ENCODE peak calls at places on chromosomes 13 and 19, in six cellular contexts. E, U, D, B, Y and J are unnamed samples.

GRCh38 chr13:20461481-20461859 is 64.2 kb downstream of the CRYL1 start:
- DNase-seq in B (no peak), D (no peak), Y (no peak), E (no peak), U (no peak), J (no peak)

GRCh38 chr13:102327119-102327617 is 74.7 kb downstream of the FGF14 start:
- DNase-seq in B (no peak), E (no peak), D (no peak), U (no peak), Y (no peak), J (no peak)

GRCh38 chr19:4328243-4328990 is 10.2 kb downstream of the STAP2 start:
- DNase-seq in Y (peak), E (peak), B (peak), D (peak), U (no peak), J (peak)

GRCh38 chr13:45194081-45194939 is 6.5 kb downstream of the KCTD4 start:
- DNase-seq in U (no peak), Y (peak), E (no peak), B (no peak), D (no peak), J (no peak)

GRCh38 chr13:105982219-105982618 is 553.2 kb downstream of the EFNB2 start:
- DNase-seq in B (no peak), Y (no peak), D (no peak), E (no peak), U (no peak), J (no peak)

GRCh38 chr13:33931397-33931987 is 113.5 kb downstream of the RFC3 start:
- DNase-seq in E (no peak), B (no peak), U (no peak), Y (no peak), D (no peak), J (peak)

GRCh38 chr13:85930108-85930507 is 130.9 kb upstream of the SLITRK6 start:
- DNase-seq in Y (no peak), U (no peak), E (no peak), B (no peak), D (no peak), J (no peak)

GRCh38 chr19:33496496-33496895 is 25.1 kb downstream of the PEPD start:
- DNase-seq in D (peak), Y (no peak), E (no peak), B (no peak), U (no peak), J (no peak)

GRCh38 chr19:27865927-27866777 is 1346.8 kb downstream of the UQCRFS1 start:
- DNase-seq in Y (no peak), U (no peak), B (no peak), E (no peak), D (no peak), J (no peak)

GRCh38 chr13:76837811-76838210 is 48.4 kb downstream of the KCTD12 start:
- DNase-seq in E (no peak), D (no peak), Y (no peak), B (no peak), U (no peak), J (no peak)

GRCh38 chr13:65889368-65889767 is 1340.8 kb downstream of the PCDH9 start:
- DNase-seq in D (no peak), Y (no peak), U (no peak), B (no peak), E (no peak), J (no peak)

GRCh38 chr13:50805805-50806204 is 37.7 kb downstream of the DLEU7 start:
- DNase-seq in D (no peak), Y (no peak), B (no peak), U (no peak), E (no peak), J (no peak)

GRCh38 chr19:13015361-13016231 is 20.3 kb downstream of the NFIX start:
- DNase-seq in Y (peak), B (no peak), E (no peak), U (no peak), D (no peak), J (no peak)

GRCh38 chr19:49056101-49056901 is 1.2 kb downstream of the CGB7 start:
- DNase-seq in Y (peak), U (no peak), D (peak), B (no peak), E (peak), J (no peak)

GRCh38 chr13:50708461-50708860 is 135.0 kb downstream of the DLEU7 start:
- DNase-seq in E (no peak), B (no peak), U (no peak), Y (no peak), D (no peak), J (no peak)

GRCh38 chr13:80116107-80116506 is 224.8 kb downstream of the SPRY2 start:
- DNase-seq in E (no peak), Y (no peak), U (no peak), D (no peak), B (no peak), J (no peak)

GRCh38 chr19:1064661-1065605 is 2.0 kb upstream of the ARHGAP45 start:
- DNase-seq in D (peak), B (no peak), U (no peak), E (peak), Y (peak), J (no peak)

GRCh38 chr19:54995561-54995960 is 29.4 kb downstream of the NLRP2 start:
- DNase-seq in Y (no peak), U (no peak), D (no peak), E (no peak), B (no peak), J (no peak)

GRCh38 chr13:37409756-37410155 is 188.8 kb downstream of the POSTN start:
- DNase-seq in D (no peak), Y (no peak), B (no peak), E (no peak), U (no peak), J (no peak)

GRCh38 chr13:34076943-34077703 is 259.2 kb downstream of the RFC3 start:
- DNase-seq in E (no peak), Y (no peak), U (no peak), D (no peak), B (no peak), J (no peak)

GRCh38 chr19:33646306-33646705 is 24.6 kb downstream of the CHST8 start:
- DNase-seq in U (no peak), B (no peak), Y (no peak), D (no peak), E (no peak), J (no peak)

GRCh38 chr13:96025283-96025682 is 27.9 kb downstream of the UGGT2 start:
- DNase-seq in Y (no peak), E (no peak), U (no peak), D (no peak), B (no peak), J (no peak)

GRCh38 chr13:79862515-79862914 is 381.6 kb downstream of the NDFIP2 start:
- DNase-seq in D (no peak), E (no peak), B (no peak), Y (no peak), U (no peak), J (no peak)

GRCh38 chr13:100363874-100364273 is 224.7 kb downstream of the GGACT start:
- DNase-seq in E (no peak), Y (no peak), B (no peak), U (no peak), D (no peak), J (no peak)

GRCh38 chr13:46648166-46648607 is 95.2 kb downstream of the LRCH1 start:
- DNase-seq in D (no peak), B (no peak), E (no peak), U (no peak), Y (no peak), J (no peak)

GRCh38 chr13:24307211-24308067 is 1.9 kb upstream of the C1QTNF9 start:
- DNase-seq in B (no peak), U (no peak), Y (peak), D (peak), E (no peak), J (no peak)

GRCh38 chr19:57351867-57352266 is 796 bp downstream of the ZNF304 start:
- DNase-seq in D (no peak), U (no peak), Y (no peak), B (no peak), E (no peak), J (no peak)

GRCh38 chr13:51931606-51932005 is 69.8 kb downstream of the CCDC70 start:
- DNase-seq in Y (no peak), U (no peak), E (no peak), B (no peak), D (no peak), J (no peak)

GRCh38 chr19:41696402-41697197 is 8.5 kb upstream of the CEACAM7 start:
- DNase-seq in Y (no peak), U (no peak), D (no peak), E (no peak), B (no peak), J (no peak)

GRCh38 chr19:5617080-5617479 is 5.5 kb downstream of the SAFB2 start:
- DNase-seq in E (no peak), B (no peak), U (no peak), D (no peak), Y (no peak), J (no peak)

GRCh38 chr19:42251572-42251990 is 3.3 kb downstream of the ERF start:
- DNase-seq in E (no peak), Y (no peak), B (no peak), D (no peak), U (no peak), J (no peak)

GRCh38 chr19:42423462-42424344 is 3.5 kb downstream of the LIPE start:
- DNase-seq in D (peak), Y (peak), E (peak), B (peak), U (peak), J (peak)

GRCh38 chr13:103282571-103283450 is 216.6 kb upstream of the SLC10A2 start:
- DNase-seq in D (no peak), Y (no peak), U (no peak), B (no peak), E (no peak), J (no peak)

GRCh38 chr13:98869408-98870090 is 108.3 kb downstream of the DOCK9 start:
- DNase-seq in E (no peak), Y (peak), B (no peak), D (no peak), U (no peak), J (no peak)
- TF ChIP-seq CTCF in E (no peak), Y (no peak), B (no peak), D (no peak), U (no peak), J (peak)

DNA sequence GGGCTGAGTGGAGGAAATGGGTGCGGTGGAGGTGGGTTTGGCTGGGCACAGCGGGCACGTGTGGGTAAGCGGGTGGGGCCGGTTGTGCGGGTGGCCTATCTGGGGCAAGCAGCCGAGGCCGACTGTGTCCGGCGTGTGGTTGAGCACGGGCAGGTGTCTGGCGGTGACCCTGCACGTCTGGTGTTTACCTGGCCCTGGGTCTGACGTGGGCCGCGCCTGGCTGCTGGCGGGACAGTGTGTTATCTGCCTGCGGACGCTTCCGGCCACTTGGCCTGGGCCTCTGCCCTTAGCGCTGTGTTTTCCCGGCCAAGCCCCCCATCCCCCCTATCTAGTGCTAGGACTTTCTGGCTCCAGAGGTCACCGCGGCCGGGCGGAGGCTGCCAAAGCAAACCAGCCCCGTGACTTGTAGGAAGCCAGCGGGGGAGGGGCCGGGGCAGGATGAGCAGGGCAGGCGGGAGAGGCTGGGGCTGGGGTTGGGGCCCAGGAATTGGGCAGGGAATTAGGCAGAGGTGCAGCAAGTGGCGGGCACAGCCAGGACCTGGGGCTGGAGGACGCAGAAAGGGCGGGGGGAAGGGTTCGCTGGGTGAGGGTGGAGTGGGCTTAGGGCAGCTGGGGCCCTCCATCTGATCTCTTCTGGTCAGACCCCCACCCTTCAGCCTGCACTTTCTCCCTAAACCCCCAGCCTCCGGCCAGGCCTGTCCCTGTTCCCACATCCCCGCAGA is 534 bp upstream of the HPN start:
- DNase-seq in B (peak), Y (peak), D (peak), E (peak), U (peak), J (no peak)
- H3K4me3 ChIP-seq in B (no peak), Y (peak), D (peak), E (peak), U (peak), J (no peak)

GRCh38 chr19:14427461-14427860 is 5.6 kb upstream of the PKN1 start:
- DNase-seq in U (no peak), E (no peak), Y (no peak), B (no peak), D (no peak), J (no peak)
- TF ChIP-seq CTCF in U (no peak), E (no peak), Y (no peak), B (no peak), D (no peak), J (no peak)

DNA sequence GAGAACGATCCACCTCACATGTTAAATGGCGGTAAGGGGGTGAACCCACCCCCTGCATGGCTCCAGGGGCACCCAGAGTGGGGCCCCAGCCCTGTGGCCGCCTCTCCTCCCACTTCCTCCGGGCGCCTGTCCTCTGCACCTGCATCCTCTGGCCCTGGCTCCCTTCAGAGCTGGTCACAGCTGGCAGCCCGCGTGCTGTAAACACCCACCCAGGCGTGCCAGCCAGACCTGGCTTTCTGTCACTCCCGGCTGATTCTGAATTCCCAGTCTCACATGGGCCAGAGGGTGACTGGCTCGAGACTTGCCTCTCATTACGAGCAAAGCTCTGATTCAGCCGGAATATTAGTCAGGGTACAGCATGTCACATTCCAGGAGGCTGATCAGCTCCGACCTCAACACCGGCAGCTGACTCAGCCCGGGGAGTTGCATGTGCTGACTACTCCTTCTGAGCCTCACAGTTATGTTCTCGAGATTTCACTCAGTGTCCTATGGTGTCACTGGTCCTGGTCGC is 75.1 kb downstream of the GNG7 start:
- DNase-seq in B (peak), U (peak), D (peak), E (peak), Y (peak), J (no peak)
- H3K4me3 ChIP-seq in B (no peak), U (no peak), D (no peak), E (no peak), Y (no peak), J (no peak)